ENCODE peak calls at places on chromosomes 3 and 15, in six cellular contexts. W, H, K, B, F and Y are unnamed samples.

GRCh38 chr15:75195122-75195765 is 6.4 kb upstream of the C15orf39 start:
- DNase-seq in W (no peak), B (peak; percentile 18), F (no peak), H (no peak), K (no peak), Y (no peak)

GRCh38 chr15:60708684-60709083 is 229.7 kb upstream of the ICE2 start:
- DNase-seq in B (no peak), K (no peak), W (no peak), H (no peak), F (no peak), Y (no peak)

GRCh38 chr3:95971573-95971972 is 842.8 kb upstream of the EPHA6 start:
- DNase-seq in B (no peak), W (no peak), K (no peak), H (peak; percentile 63), F (no peak), Y (no peak)

GRCh38 chr15:36589971-36590370 is 10.5 kb downstream of the CDIN1 start:
- DNase-seq in K (no peak), W (no peak), B (no peak), H (no peak), F (no peak), Y (no peak)

GRCh38 chr15:79310612-79310984 is 314 bp upstream of the TMED3 start:
- DNase-seq in B (no peak), H (peak; percentile 13), F (no peak), K (no peak), W (peak; percentile 30), Y (no peak)

GRCh38 chr3:109224333-109224732 is 87.8 kb downstream of the C3orf85 start:
- DNase-seq in K (no peak), B (no peak), F (no peak), W (no peak), H (peak; percentile 47), Y (no peak)

GRCh38 chr15:68844856-68845550 is 24.3 kb upstream of the ANP32A start:
- DNase-seq in K (no peak), B (no peak), W (no peak), H (no peak), F (no peak), Y (no peak)

GRCh38 chr15:31357148-31357547 is 30.5 kb downstream of the KLF13 start:
- DNase-seq in B (no peak), W (no peak), F (peak; percentile 39), K (no peak), H (no peak), Y (no peak)

GRCh38 chr3:2356298-2356950 is 257.8 kb downstream of the CNTN4 start:
- DNase-seq in H (no peak), F (no peak), B (no peak), K (no peak), W (no peak), Y (no peak)

GRCh38 chr15:90495067-90495466 is 34.7 kb upstream of the CRTC3 start:
- DNase-seq in F (no peak), W (no peak), K (no peak), H (no peak), B (no peak), Y (no peak)

GRCh38 chr3:71786551-71786950 is 1.6 kb upstream of the PROK2 start:
- DNase-seq in W (no peak), H (no peak), F (no peak), B (no peak), K (no peak), Y (no peak)

GRCh38 chr3:149936812-149937230 is 33.9 kb downstream of the PFN2 start:
- DNase-seq in W (peak; percentile 32), F (peak; percentile 32), B (peak; percentile 2), H (peak; percentile 69), K (peak; percentile 24), Y (peak; percentile 30)

GRCh38 chr3:106457278-106458210 is 588.7 kb upstream of the CBLB start:
- DNase-seq in W (peak; percentile 88), B (no peak), F (no peak), H (peak; percentile 97), K (peak; percentile 18), Y (peak; percentile 45)

GRCh38 chr3:30505866-30506517 is 100.4 kb upstream of the TGFBR2 start:
- DNase-seq in W (no peak), K (no peak), H (no peak), F (no peak), B (no peak), Y (no peak)

GRCh38 chr3:105686324-105686897 is 182.4 kb downstream of the CBLB start:
- DNase-seq in K (peak; percentile 18), B (no peak), W (no peak), F (no peak), H (peak; percentile 23), Y (no peak)

GRCh38 chr15:56351362-56351761 is 13.9 kb upstream of the TEX9 start:
- DNase-seq in K (no peak), F (no peak), B (no peak), W (no peak), H (no peak), Y (no peak)

GRCh38 chr15:29815000-29815704 is 7.1 kb downstream of the TJP1 start:
- DNase-seq in B (no peak), F (no peak), W (peak; percentile 42), K (no peak), H (peak; percentile 50), Y (no peak)

GRCh38 chr3:41808152-41808551 is 153.8 kb downstream of the ULK4 start:
- DNase-seq in K (no peak), B (no peak), H (peak; percentile 48), W (peak; percentile 66), F (no peak), Y (no peak)

GRCh38 chr15:45522931-45523331 is 376 bp upstream of the SLC30A4 start:
- DNase-seq in K (no peak), H (peak; percentile 17), W (peak; percentile 35), F (no peak), B (no peak), Y (no peak)